ENCODE peak calls at places on chromosomes 12 and 14, in nine cellular contexts. Q, L, R, K, D, C, N, E and I are unnamed samples.

GRCh38 chr12:46661161-46661845 is 164.5 kb downstream of the SLC38A4 start:
- DNase-seq in C (no peak), E (peak; percentile 89), R (peak; percentile 69), Q (peak; percentile 93), L (no peak), N (peak; percentile 46), D (peak; percentile 28), K (peak; percentile 19), I (no peak)

GRCh38 chr12:24911284-24911791 is 37.6 kb downstream of the BCAT1 start:
- DNase-seq in L (no peak), E (peak; percentile 34), C (no peak), Q (peak; percentile 51), D (no peak), K (no peak), N (no peak), R (peak; percentile 37), I (no peak)

GRCh38 chr12:98084950-98085349 is 430.4 kb upstream of the TMPO start:
- DNase-seq in D (no peak), K (no peak), Q (peak; percentile 49), N (no peak), L (no peak), R (no peak), E (peak; percentile 9), C (no peak), I (no peak)

GRCh38 chr14:55383039-55383438 is 28.6 kb downstream of the ATG14 start:
- DNase-seq in D (no peak), Q (no peak), C (no peak), R (peak; percentile 35), L (no peak), N (no peak), E (no peak), K (no peak), I (no peak)

GRCh38 chr12:96383991-96384390 is 16.2 kb downstream of the CDK17 start:
- DNase-seq in L (no peak), R (no peak), E (no peak), Q (no peak), D (no peak), C (no peak), N (no peak), K (no peak), I (no peak)

GRCh38 chr14:61569783-61570182 is 125.5 kb upstream of the HIF1A start:
- DNase-seq in R (peak; percentile 78), E (peak; percentile 98), L (peak; percentile 79), K (no peak), Q (no peak), C (no peak), D (no peak), N (peak; percentile 58), I (peak; percentile 65)

GRCh38 chr14:104572024-104572623 is 7.4 kb upstream of the C14orf180 start:
- DNase-seq in D (no peak), K (no peak), R (no peak), N (no peak), Q (no peak), L (no peak), E (no peak), C (no peak), I (no peak)

GRCh38 chr12:57826400-57826799 is 7.9 kb upstream of the AVIL start:
- DNase-seq in N (no peak), R (no peak), K (no peak), C (no peak), L (no peak), E (no peak), Q (no peak), D (no peak), I (no peak)

GRCh38 chr14:58873228-58873953 is 235.6 kb downstream of the DACT1 start:
- DNase-seq in E (no peak), Q (peak; percentile 42), R (no peak), D (no peak), K (no peak), C (no peak), N (no peak), L (no peak), I (no peak)

GRCh38 chr12:102376251-102376747 is 104.1 kb downstream of the IGF1 start:
- DNase-seq in N (no peak), D (no peak), L (no peak), Q (no peak), E (no peak), R (no peak), C (no peak), K (no peak), I (no peak)